ENCODE peak calls at places on chromosomes 12 and 14, in four cellular contexts. P is GM12892, S is stomach, X is HL-60. O is an unnamed sample.

GRCh38 chr12:45670339-45671065 is 59.0 kb upstream of the ARID2 start:
- DNase-seq in P (no peak), S (no peak), X (peak), O (no peak)

GRCh38 chr12:5779401-5779800 is 165.7 kb downstream of the ANO2 start:
- DNase-seq in P (no peak), S (no peak), X (no peak), O (no peak)

GRCh38 chr12:3117628-3118027 is 40.4 kb downstream of the TSPAN9 start:
- DNase-seq in P (no peak), S (no peak), X (no peak), O (no peak)

GRCh38 chr12:96711364-96711763 is 195.7 kb upstream of the NEDD1 start:
- DNase-seq in P (no peak), S (no peak), X (no peak), O (no peak)

GRCh38 chr12:54596526-54596946 is 8.1 kb upstream of the PPP1R1A start:
- DNase-seq in P (no peak), S (peak), X (peak), O (peak)

GRCh38 chr14:56181666-56182065 is 63.5 kb downstream of the PELI2 start:
- DNase-seq in P (no peak), S (peak), X (no peak), O (no peak)

GRCh38 chr12:108734200-108734906 is 3.0 kb upstream of the CORO1C start:
- DNase-seq in P (no peak), S (peak), X (peak), O (no peak)

GRCh38 chr14:62064741-62065323 is 302.6 kb downstream of the SNAPC1 start:
- DNase-seq in P (no peak), S (no peak), X (no peak), O (no peak)

GRCh38 chr14:44444454-44444853 is 62.6 kb downstream of the FSCB start:
- DNase-seq in P (no peak), S (no peak), X (no peak), O (no peak)

GRCh38 chr14:77303417-77304156 is 17.1 kb downstream of the POMT2 start:
- DNase-seq in P (no peak), S (no peak), X (peak), O (no peak)

GRCh38 chr14:59463773-59464650 is 1.2 kb downstream of the GPR135 start:
- DNase-seq in P (peak), S (no peak), X (no peak), O (no peak)

GRCh38 chr14:59460378-59460777 is 4.8 kb downstream of the GPR135 start:
- DNase-seq in P (no peak), S (no peak), X (no peak), O (no peak)

GRCh38 chr12:114918535-114919233 is 234.7 kb upstream of the TBX3 start:
- DNase-seq in P (no peak), S (no peak), X (no peak), O (no peak)

GRCh38 chr12:112599871-112600270 is 181.1 kb downstream of the PTPN11 start:
- DNase-seq in P (no peak), S (no peak), X (no peak), O (no peak)

GRCh38 chr12:124460771-124461170 is 106.6 kb downstream of the NCOR2 start:
- DNase-seq in P (no peak), S (no peak), X (no peak), O (no peak)

GRCh38 chr12:124458220-124458991 is 109.0 kb downstream of the NCOR2 start:
- DNase-seq in P (no peak), S (no peak), X (no peak), O (no peak)

GRCh38 chr12:124461241-124461673 is 106.2 kb downstream of the NCOR2 start:
- DNase-seq in P (no peak), S (no peak), X (no peak), O (no peak)

GRCh38 chr12:124458992-124459851 is 108.2 kb downstream of the NCOR2 start:
- DNase-seq in P (no peak), S (no peak), X (no peak), O (no peak)

DNA sequence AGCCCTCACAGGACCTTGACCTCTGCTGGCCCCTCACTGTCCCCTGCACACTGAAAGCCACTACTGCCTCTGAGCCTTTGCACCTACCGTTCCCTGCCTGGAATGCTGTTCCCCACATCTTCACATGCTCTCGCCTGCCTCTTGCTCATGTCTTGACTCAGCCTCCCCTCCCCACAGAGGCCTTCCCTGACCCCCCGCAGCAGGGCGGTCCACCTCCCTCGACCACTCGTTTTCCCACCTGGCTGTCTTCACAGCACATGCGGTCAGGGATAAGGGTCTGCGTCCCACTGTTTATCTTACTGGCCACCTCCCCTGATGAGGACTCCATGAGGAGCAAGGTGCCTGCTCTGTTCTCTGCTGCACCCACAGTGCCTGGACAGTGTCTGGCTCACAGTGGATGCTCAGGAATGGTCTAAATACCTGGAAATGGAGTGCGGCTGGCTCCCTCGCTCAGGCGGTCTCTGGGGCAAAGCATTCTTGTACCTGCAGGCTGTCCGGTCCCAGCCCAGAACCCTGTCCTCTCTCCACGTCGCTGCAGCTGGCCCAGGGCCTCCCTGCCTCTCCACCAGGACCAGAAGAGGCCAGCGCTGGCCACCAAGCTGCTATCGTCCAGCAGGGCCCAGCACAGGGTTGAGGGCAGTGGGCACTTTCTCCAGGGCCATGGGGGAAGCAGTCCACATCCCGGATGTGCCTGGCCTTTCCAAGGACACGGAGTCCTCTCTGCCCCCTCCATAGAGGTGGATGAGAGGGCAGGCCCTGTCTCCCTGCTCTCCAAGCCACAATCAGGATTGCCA is 107.4 kb downstream of the NCOR2 start:
- DNase-seq in P (no peak), S (no peak), X (no peak), O (no peak)
- TF ChIP-seq POLR2AphosphoS5 in P (no peak), S (no peak), X (no peak), O (no peak)

GRCh38 chr12:120229071-120229582 is 28.2 kb upstream of the RPLP0 start:
- DNase-seq in P (no peak), S (no peak), X (no peak), O (no peak)
- TF ChIP-seq POLR2AphosphoS5 in P (no peak), S (no peak), X (no peak), O (no peak)

GRCh38 chr14:35389315-35389667 is 15.3 kb downstream of the NFKBIA start:
- DNase-seq in P (no peak), S (no peak), X (no peak), O (no peak)
- TF ChIP-seq POLR2AphosphoS5 in P (no peak), S (no peak), X (no peak), O (no peak)

DNA sequence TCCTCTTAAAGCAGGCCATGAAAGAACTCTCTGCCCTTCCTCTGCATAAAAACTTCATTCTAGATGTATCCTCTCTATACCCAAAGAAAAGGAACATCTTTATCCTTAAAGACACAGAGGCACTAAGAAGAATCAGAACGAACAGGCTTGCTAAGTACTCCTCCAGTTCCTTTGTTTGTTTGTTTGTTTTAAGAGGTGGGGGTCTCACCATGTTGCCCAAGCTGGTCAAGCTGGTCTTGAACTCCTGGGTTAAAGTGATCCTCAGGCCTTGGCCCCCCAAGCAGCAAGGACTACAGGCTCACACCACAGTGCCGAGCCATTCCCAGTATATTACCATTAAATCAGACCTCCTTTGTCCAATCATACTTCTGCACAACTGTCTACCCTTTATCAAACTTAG is 14.0 kb downstream of the GDF3 start:
- DNase-seq in P (no peak), S (no peak), X (no peak), O (no peak)
- TF ChIP-seq POLR2AphosphoS5 in P (no peak), S (no peak), X (no peak), O (no peak)

GRCh38 chr14:98947911-98948595 is 323.9 kb downstream of the BCL11B start:
- DNase-seq in P (no peak), S (no peak), X (no peak), O (no peak)

GRCh38 chr14:98949031-98949430 is 323.0 kb downstream of the BCL11B start:
- DNase-seq in P (no peak), S (no peak), X (no peak), O (no peak)

GRCh38 chr14:98944989-98945388 is 327.0 kb downstream of the BCL11B start:
- DNase-seq in P (no peak), S (no peak), X (no peak), O (no peak)

GRCh38 chr14:98945611-98946570 is 326.1 kb downstream of the BCL11B start:
- DNase-seq in P (no peak), S (no peak), X (no peak), O (no peak)

GRCh38 chr14:98946995-98947394 is 325.0 kb downstream of the BCL11B start:
- DNase-seq in P (no peak), S (no peak), X (no peak), O (no peak)
- TF ChIP-seq POLR2AphosphoS5 in P (no peak), S (no peak), X (no peak), O (no peak)

GRCh38 chr12:130717752-130718151 is 1.7 kb upstream of the RIMBP2 start:
- DNase-seq in P (no peak), S (no peak), X (no peak), O (no peak)

GRCh38 chr12:130716918-130717306 is 813 bp upstream of the RIMBP2 start:
- DNase-seq in P (no peak), S (peak), X (no peak), O (no peak)

GRCh38 chr12:130715150-130715995 is 726 bp downstream of the RIMBP2 start:
- DNase-seq in P (no peak), S (peak), X (no peak), O (peak)

GRCh38 chr12:130715996-130716917 is at the start of gene RIMBP2:
- DNase-seq in P (no peak), S (peak), X (no peak), O (peak)

DNA sequence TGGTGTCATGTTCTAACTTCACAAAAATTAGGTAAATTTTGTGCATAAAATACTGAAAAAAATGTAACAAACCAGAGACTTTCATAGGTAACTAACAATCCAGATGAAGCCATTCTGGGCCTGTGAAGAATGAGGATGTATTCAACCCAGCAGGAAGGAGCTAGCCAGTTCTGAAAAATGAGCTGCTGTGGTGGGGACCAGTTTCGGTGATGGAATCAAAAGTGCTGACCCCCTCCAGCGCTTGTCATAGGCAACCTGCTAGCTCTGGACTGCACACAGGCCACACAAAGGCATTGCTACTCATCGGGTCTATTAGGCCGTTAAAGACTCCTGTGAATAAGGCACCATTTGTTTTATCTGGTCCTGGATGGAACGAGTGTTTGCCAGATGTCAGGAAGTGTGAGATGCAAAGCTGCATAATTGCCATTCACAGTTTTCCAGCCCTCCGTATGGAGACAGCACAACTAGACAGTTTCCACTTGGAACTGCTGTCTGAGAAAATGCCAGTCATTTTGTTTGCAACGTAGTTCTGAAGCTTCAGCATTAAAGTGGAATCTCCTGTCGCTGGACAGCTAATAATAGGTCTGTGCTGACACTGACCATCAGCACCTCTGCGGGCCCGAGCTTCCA is 3.3 kb upstream of the RIMBP2 start:
- DNase-seq in P (no peak), S (no peak), X (no peak), O (no peak)
- TF ChIP-seq POLR2AphosphoS5 in P (no peak), S (no peak), X (no peak), O (no peak)

DNA sequence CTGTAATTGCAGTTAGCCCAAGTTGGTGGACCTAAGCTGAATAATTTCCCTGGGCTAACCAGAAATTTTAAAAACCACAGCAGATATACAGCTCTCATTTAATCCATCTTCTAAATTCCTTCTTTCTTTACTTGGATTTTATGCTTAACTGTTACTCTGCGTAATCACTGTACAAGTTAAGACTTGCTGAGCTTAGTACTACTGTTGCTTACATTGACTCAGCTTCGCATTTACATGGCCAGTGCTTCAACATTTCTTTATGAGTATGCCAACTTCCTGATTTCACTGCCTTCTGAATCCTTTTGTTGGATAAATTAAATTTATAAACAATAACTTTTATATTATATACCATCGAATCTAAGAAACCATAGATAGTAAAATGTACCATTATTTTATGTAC is 147.4 kb downstream of the SLC38A4 start:
- DNase-seq in P (no peak), S (no peak), X (no peak), O (no peak)
- TF ChIP-seq POLR2AphosphoS5 in P (no peak), S (no peak), X (no peak), O (no peak)

GRCh38 chr12:14365294-14366210 is at the start of gene ATF7IP:
- DNase-seq in P (peak), S (peak), X (peak), O (peak)
- TF ChIP-seq POLR2AphosphoS5 in P (peak), S (peak), X (peak), O (peak)

GRCh38 chr14:102558566-102558965 is 33.9 kb upstream of the RCOR1 start:
- DNase-seq in P (peak), S (no peak), X (no peak), O (no peak)

GRCh38 chr14:102560436-102561261 is 31.8 kb upstream of the RCOR1 start:
- DNase-seq in P (peak), S (no peak), X (peak), O (no peak)

GRCh38 chr14:102557434-102558226 is 34.8 kb upstream of the RCOR1 start:
- DNase-seq in P (no peak), S (no peak), X (no peak), O (no peak)

GRCh38 chr14:102556098-102556677 is 36.3 kb upstream of the RCOR1 start:
- DNase-seq in P (peak), S (no peak), X (no peak), O (no peak)

GRCh38 chr14:102554835-102555819 is 37.3 kb upstream of the RCOR1 start:
- DNase-seq in P (peak), S (peak), X (no peak), O (peak)
- TF ChIP-seq POLR2AphosphoS5 in P (no peak), S (no peak), X (no peak), O (peak)

O was measured in H1.